ENCODE peak calls at places on chromosomes 2 and 18, in six cellular contexts. C is heart left ventricle; Y is foreskin keratinocyte; S is body of pancreas; B is neuronal stem cell; W is CD8-positive, alpha-beta memory T cell. Z is an unnamed sample.

GRCh38 chr2:190180313-190181065 is 118.0 kb upstream of the MSTN start:
- DNase-seq in C (peak; percentile 85), Y (no peak), S (peak; percentile 85), B (peak; percentile 55), W (no peak), Z (peak; percentile 70)

GRCh38 chr2:191501390-191502168 is 176.4 kb upstream of the NABP1 start:
- DNase-seq in C (no peak), Y (no peak), S (no peak), B (no peak), W (no peak), Z (peak; percentile 53)

GRCh38 chr2:70674636-70675430 is 93.2 kb downstream of the ADD2 start:
- DNase-seq in C (no peak), Y (no peak), S (no peak), B (no peak), W (no peak), Z (no peak)

GRCh38 chr2:102186676-102187190 is at the start of gene IL1RL2:
- DNase-seq in C (no peak), Y (no peak), S (no peak), B (no peak), W (no peak), Z (peak; percentile 71)

GRCh38 chr2:27860111-27860510 is 30.1 kb downstream of the RBKS start:
- DNase-seq in C (no peak), Y (peak; percentile 59), S (no peak), B (no peak), W (no peak), Z (peak; percentile 76)

GRCh38 chr2:216328347-216328746 is 43.9 kb downstream of the MARCHF4 start:
- DNase-seq in C (no peak), Y (no peak), S (no peak), B (no peak), W (no peak), Z (peak; percentile 61)

GRCh38 chr2:71610671-71611070 is 157.3 kb downstream of the DYSF start:
- DNase-seq in C (peak; percentile 14), Y (no peak), S (no peak), B (no peak), W (no peak), Z (no peak)

GRCh38 chr2:180694445-180695421 is 285.7 kb upstream of the UBE2E3 start:
- DNase-seq in C (no peak), Y (no peak), S (no peak), B (no peak), W (no peak), Z (no peak)

GRCh38 chr2:75539955-75540716 is 20.6 kb downstream of the EVA1A start:
- DNase-seq in C (no peak), Y (no peak), S (no peak), B (no peak), W (no peak), Z (no peak)

GRCh38 chr18:67281746-67282145 is 234.8 kb downstream of the DSEL start:
- DNase-seq in C (no peak), Y (no peak), S (no peak), B (no peak), W (no peak), Z (no peak)

DNA sequence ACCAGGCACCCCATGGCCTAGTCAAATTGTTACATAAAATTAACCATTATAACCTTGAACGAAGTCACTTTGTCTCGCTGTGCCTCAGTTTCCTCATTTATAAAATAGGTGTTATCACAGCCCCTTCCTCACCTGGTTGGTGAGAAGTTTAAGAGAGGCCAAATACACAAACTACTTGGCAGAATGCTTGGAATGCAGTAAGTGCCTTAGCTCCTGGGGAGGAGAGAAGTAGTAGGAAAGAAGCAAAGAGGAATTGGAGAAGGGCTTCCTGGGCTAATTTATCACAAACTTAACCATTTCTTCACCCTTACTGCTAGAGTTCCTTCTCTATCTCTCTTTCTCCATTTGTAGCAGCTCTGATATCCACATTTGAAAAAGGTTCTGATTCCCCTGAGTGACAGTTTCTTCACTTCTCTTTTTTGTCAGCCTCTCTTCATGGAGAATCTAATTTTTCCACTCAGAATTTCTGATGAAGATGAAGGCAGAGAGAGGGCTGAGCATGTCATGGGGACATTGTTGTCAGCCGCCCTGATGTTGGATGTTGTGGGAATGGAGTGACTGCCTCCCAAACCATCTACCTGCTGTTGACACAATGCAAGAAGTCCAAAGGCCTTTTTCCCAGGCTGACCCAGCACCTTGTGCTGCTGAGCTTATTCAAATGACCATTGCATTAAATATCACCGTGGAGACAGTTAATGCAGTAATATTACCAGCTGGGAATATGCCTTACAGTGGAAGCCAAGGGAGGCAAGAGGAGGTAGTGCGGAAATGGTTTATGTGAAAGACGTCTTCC is 60.4 kb downstream of the BOD1L2 start:
- DNase-seq in C (no peak), Y (no peak), S (no peak), B (no peak), W (no peak), Z (no peak)
- H3K4me1 ChIP-seq in C (no peaks in the 10 kb centered on the region), Y (peaks cover 7% of the 10 kb centered on the region), S (peaks cover 10% of the 10 kb centered on the region), B (peaks cover 6% of the 10 kb centered on the region), W (no peaks in the 10 kb centered on the region), Z (no peaks in the 10 kb centered on the region)

GRCh38 chr2:68741238-68741637 is 6.6 kb downstream of the ARHGAP25 start:
- DNase-seq in C (no peak), Y (no peak), S (no peak), B (no peak), W (no peak), Z (peak; percentile 37)
- H3K4me1 ChIP-seq in C (no peaks in the 10 kb centered on the region), Y (peaks cover 25% of the 10 kb centered on the region), S (no peaks in the 10 kb centered on the region), B (no peaks in the 10 kb centered on the region), W (peaks cover 89% of the 10 kb centered on the region), Z (no peaks in the 10 kb centered on the region)

DNA sequence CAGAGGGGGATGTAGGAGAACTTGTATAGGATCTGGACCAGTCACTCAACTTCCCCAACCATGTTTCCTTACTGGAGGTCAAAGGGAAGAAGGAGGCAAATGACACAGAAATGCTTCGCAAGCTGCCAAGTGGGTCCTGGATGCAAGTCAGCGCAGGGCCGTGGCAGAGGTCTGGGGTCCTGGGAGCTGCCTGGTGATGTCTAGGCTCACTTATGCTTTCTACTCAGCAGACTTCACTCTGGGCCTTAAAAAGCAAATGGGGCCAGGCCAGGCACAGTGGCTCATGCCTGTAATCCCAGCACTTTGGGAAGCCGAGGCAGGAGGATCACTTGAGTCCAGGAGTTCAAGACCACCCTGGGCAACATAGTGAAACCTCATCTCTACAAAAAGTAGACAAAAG is 19.9 kb downstream of the HS1BP3 start:
- DNase-seq in C (peak; percentile 18), Y (no peak), S (no peak), B (no peak), W (no peak), Z (no peak)
- H3K4me1 ChIP-seq in C (peaks cover 5% of the 10 kb centered on the region), Y (peaks cover 19% of the 10 kb centered on the region), S (peaks cover 29% of the 10 kb centered on the region), B (peaks cover 7% of the 10 kb centered on the region), W (no peaks in the 10 kb centered on the region), Z (peaks cover 6% of the 10 kb centered on the region)

DNA sequence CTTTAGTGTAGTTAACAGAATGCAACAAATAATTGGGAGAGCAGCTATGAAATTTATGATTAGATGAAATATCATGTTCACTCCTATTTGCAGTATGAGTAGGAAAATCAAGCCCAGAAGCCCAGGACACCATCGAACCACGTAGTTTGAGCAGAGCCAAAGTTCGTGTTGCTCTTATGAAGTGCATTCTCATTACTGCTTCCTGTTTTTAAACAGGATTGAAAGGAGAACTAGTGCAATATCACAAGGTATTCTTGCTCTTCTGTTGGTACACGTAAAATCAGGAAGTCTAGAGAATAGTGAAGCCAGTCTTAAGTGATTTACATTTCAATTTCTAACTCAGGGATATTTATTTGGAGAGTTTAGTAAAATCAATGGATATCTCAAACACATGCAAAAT is 21.1 kb downstream of the ARHGAP15 start:
- DNase-seq in C (no peak), Y (no peak), S (peak; percentile 8), B (no peak), W (no peak), Z (no peak)
- H3K4me1 ChIP-seq in C (no peaks in the 10 kb centered on the region), Y (no peaks in the 10 kb centered on the region), S (no peaks in the 10 kb centered on the region), B (no peaks in the 10 kb centered on the region), W (peaks cover 89% of the 10 kb centered on the region), Z (no peaks in the 10 kb centered on the region)

GRCh38 chr2:128306081-128306930 is 12.4 kb downstream of the HS6ST1 start:
- DNase-seq in C (peak; percentile 66), Y (peak; percentile 83), S (peak; percentile 79), B (no peak), W (no peak), Z (peak; percentile 27)
- H3K4me1 ChIP-seq in C (peaks cover 12% of the 10 kb centered on the region), Y (peaks cover 13% of the 10 kb centered on the region), S (peaks cover 86% of the 10 kb centered on the region), B (peaks cover 23% of the 10 kb centered on the region), W (no peaks in the 10 kb centered on the region), Z (peaks cover 23% of the 10 kb centered on the region)

GRCh38 chr18:58541789-58542425 is 87.0 kb downstream of the ALPK2 start:
- DNase-seq in C (no peak), Y (peak; percentile 98), S (peak; percentile 38), B (no peak), W (peak; percentile 24), Z (no peak)

GRCh38 chr18:58542426-58543159 is 86.3 kb downstream of the ALPK2 start:
- DNase-seq in C (no peak), Y (no peak), S (no peak), B (no peak), W (no peak), Z (no peak)

GRCh38 chr18:58545338-58546096 is 83.4 kb downstream of the ALPK2 start:
- DNase-seq in C (no peak), Y (no peak), S (no peak), B (no peak), W (no peak), Z (no peak)

GRCh38 chr18:58544179-58544578 is 84.7 kb downstream of the ALPK2 start:
- DNase-seq in C (no peak), Y (no peak), S (no peak), B (no peak), W (no peak), Z (no peak)

DNA sequence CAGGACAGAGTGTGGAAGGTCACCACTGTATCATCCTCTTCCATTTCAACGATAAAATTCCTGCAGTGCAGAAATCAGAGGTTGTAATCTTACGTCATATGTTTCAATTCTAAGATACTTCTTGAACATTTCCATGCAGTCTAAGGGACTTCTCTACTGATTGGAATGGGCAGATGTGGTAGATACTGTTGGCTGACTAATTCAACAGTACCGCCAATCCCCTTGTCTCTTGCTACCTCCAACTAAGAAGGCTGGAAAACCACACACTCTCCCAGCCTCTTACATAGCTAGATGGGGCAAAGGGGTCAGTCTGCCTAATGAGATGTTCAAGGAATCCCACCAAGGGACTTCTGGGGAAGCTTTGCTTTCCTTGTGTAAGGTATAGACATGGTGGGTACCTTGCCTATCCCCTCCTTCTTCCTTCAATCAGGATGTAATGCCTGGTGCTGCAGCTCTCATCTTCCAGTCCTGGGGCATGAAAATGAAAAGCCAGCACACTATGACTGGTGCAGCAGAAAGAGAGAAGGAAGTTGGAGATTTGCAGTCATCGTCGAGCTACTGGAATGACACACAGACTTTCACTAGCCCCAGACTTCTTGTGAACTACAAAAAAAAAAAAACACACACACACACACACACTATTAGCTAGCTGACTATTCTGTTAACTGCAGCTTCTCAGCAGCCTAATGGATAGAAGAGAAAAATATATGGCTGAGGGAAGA is 84.1 kb downstream of the ALPK2 start:
- DNase-seq in C (no peak), Y (no peak), S (no peak), B (no peak), W (no peak), Z (peak; percentile 9)
- H3K4me1 ChIP-seq in C (no peaks in the 10 kb centered on the region), Y (peaks cover 50% of the 10 kb centered on the region), S (peaks cover 8% of the 10 kb centered on the region), B (no peaks in the 10 kb centered on the region), W (peaks cover 16% of the 10 kb centered on the region), Z (peaks cover 74% of the 10 kb centered on the region)

Z was measured in cardiac muscle cell.